ENCODE peak calls at places on chromosomes 1 and 21, in six cellular contexts. One of them, this sample, is unnamed. For H3K9me3, the result is how much of the 10 kb centered on the place peaks cover.

GRCh38 chr1:78500529-78500928 is 9.8 kb downstream of the PTGFR start:
- DNase-seq in heart left ventricle: no peak
- DNase-seq in AG04450: no peak
- DNase-seq in A549: no peak
- DNase-seq in ovary: no peak
- DNase-seq in right lobe of liver: no peak
- DNase-seq in this sample: no peak

GRCh38 chr1:96865731-96866684 is 144.4 kb downstream of the PTBP2 start:
- DNase-seq in A549: peak
- DNase-seq in AG04450: peak
- DNase-seq in heart left ventricle: no peak
- DNase-seq in right lobe of liver: no peak
- DNase-seq in ovary: no peak
- DNase-seq in this sample: no peak

GRCh38 chr1:37315236-37315870 is 159.0 kb upstream of the ZC3H12A start:
- DNase-seq in A549: no peak
- DNase-seq in AG04450: no peak
- DNase-seq in right lobe of liver: peak
- DNase-seq in heart left ventricle: no peak
- DNase-seq in ovary: no peak
- DNase-seq in this sample: no peak

GRCh38 chr1:154379301-154379700 is 25.8 kb upstream of the IL6R start:
- DNase-seq in A549: no peak
- DNase-seq in right lobe of liver: no peak
- DNase-seq in AG04450: no peak
- DNase-seq in ovary: no peak
- DNase-seq in heart left ventricle: no peak
- DNase-seq in this sample: no peak

GRCh38 chr1:97069312-97069711 is 347.7 kb downstream of the PTBP2 start:
- DNase-seq in AG04450: no peak
- DNase-seq in right lobe of liver: no peak
- DNase-seq in heart left ventricle: no peak
- DNase-seq in A549: no peak
- DNase-seq in ovary: no peak
- DNase-seq in this sample: no peak

GRCh38 chr21:46077674-46078101 is 20.2 kb upstream of the COL6A2 start:
- DNase-seq in right lobe of liver: peak
- DNase-seq in AG04450: no peak
- DNase-seq in ovary: no peak
- DNase-seq in heart left ventricle: peak
- DNase-seq in A549: no peak
- DNase-seq in this sample: peak

GRCh38 chr1:95168638-95169411 is 51.7 kb downstream of the TLCD4 start:
- DNase-seq in right lobe of liver: no peak
- DNase-seq in A549: peak
- DNase-seq in ovary: no peak
- DNase-seq in AG04450: no peak
- DNase-seq in heart left ventricle: no peak
- DNase-seq in this sample: no peak

GRCh38 chr1:197948926-197949899 is 32.0 kb downstream of the LHX9 start:
- DNase-seq in heart left ventricle: no peak
- DNase-seq in A549: no peak
- DNase-seq in right lobe of liver: no peak
- DNase-seq in AG04450: no peak
- DNase-seq in ovary: no peak
- DNase-seq in this sample: no peak

GRCh38 chr1:8817413-8818324 is at the start of gene RERE:
- DNase-seq in ovary: peak
- DNase-seq in right lobe of liver: peak
- DNase-seq in heart left ventricle: peak
- DNase-seq in A549: peak
- DNase-seq in AG04450: peak
- DNase-seq in this sample: peak

GRCh38 chr1:99173900-99174299 is 90.4 kb upstream of the PLPPR4 start:
- DNase-seq in right lobe of liver: no peak
- DNase-seq in A549: no peak
- DNase-seq in ovary: no peak
- DNase-seq in heart left ventricle: no peak
- DNase-seq in AG04450: no peak
- DNase-seq in this sample: no peak

GRCh38 chr21:42132183-42132582 is 61.1 kb downstream of the UMODL1 start:
- DNase-seq in ovary: no peak
- DNase-seq in A549: no peak
- DNase-seq in heart left ventricle: no peak
- DNase-seq in AG04450: no peak
- DNase-seq in right lobe of liver: no peak
- DNase-seq in this sample: no peak

DNA sequence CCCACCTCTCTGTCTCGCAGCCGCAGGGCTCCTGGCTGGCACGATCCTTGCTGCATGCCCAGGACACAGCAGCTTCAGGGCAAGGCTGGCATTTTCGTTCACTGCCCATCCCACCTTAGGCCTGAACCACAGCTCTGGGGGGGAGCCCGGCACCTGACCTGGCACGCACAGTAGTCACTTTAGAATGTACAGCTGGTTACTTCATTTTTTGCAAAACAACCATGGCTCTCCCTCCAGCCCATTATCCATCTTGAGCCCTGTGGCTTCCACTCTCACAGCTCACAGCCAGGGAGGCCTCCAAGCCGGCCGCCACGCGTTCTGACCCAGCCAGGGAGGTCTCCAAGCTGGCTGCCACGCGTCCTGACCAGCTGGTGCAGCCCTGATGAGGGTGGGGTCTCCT is 54.8 kb upstream of the ACTRT2 start:
- DNase-seq in A549: no peak
- DNase-seq in heart left ventricle: no peak
- DNase-seq in ovary: no peak
- DNase-seq in AG04450: no peak
- DNase-seq in right lobe of liver: peak
- DNase-seq in this sample: no peak
- H3K9me3 ChIP-seq in A549: under half
- H3K9me3 ChIP-seq in heart left ventricle: under half
- H3K9me3 ChIP-seq in ovary: under half
- H3K9me3 ChIP-seq in AG04450: half or more
- H3K9me3 ChIP-seq in right lobe of liver: under half
- H3K9me3 ChIP-seq in this sample: under half

GRCh38 chr1:109529895-109530456 is 9.7 kb upstream of the GPR61 start:
- DNase-seq in ovary: no peak
- DNase-seq in A549: no peak
- DNase-seq in AG04450: no peak
- DNase-seq in right lobe of liver: no peak
- DNase-seq in heart left ventricle: no peak
- DNase-seq in this sample: no peak
- H3K9me3 ChIP-seq in ovary: under half
- H3K9me3 ChIP-seq in A549: under half
- H3K9me3 ChIP-seq in AG04450: under half
- H3K9me3 ChIP-seq in right lobe of liver: under half
- H3K9me3 ChIP-seq in heart left ventricle: under half
- H3K9me3 ChIP-seq in this sample: under half

DNA sequence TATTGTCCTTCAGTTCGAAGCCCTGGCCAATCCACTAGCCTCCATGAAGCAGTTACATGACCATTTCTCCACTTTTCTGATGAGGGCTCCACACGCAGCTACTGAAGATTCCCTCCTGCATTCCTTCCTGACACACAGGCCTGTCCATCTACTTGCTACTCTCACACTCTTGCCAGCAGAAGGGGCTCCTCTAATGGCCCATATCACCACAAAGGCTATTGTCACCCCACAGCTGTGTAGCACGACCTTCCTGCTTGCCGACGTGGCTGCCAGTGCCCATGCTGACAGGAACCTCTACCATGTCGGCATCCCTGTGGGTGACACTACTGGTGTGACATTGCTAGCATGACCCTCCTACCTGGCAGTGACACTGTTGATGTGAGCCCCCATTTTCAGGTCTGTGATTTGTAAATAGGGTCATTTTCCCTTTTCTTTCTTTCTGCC is 1528.6 kb upstream of the TPTE start:
- DNase-seq in heart left ventricle: no peak
- DNase-seq in AG04450: no peak
- DNase-seq in right lobe of liver: no peak
- DNase-seq in A549: peak
- DNase-seq in ovary: no peak
- DNase-seq in this sample: peak
- H3K9me3 ChIP-seq in heart left ventricle: under half
- H3K9me3 ChIP-seq in AG04450: under half
- H3K9me3 ChIP-seq in right lobe of liver: under half
- H3K9me3 ChIP-seq in A549: under half
- H3K9me3 ChIP-seq in ovary: under half
- H3K9me3 ChIP-seq in this sample: under half

GRCh38 chr1:118986291-118986838 is 1.8 kb downstream of the TBX15 start:
- DNase-seq in heart left ventricle: no peak
- DNase-seq in right lobe of liver: no peak
- DNase-seq in AG04450: no peak
- DNase-seq in A549: no peak
- DNase-seq in ovary: no peak
- DNase-seq in this sample: no peak

GRCh38 chr1:118985611-118986290 is 2.4 kb downstream of the TBX15 start:
- DNase-seq in AG04450: no peak
- DNase-seq in A549: no peak
- DNase-seq in ovary: no peak
- DNase-seq in right lobe of liver: no peak
- DNase-seq in heart left ventricle: no peak
- DNase-seq in this sample: no peak

GRCh38 chr1:118984086-118984989 is 3.8 kb downstream of the TBX15 start:
- DNase-seq in ovary: no peak
- DNase-seq in AG04450: no peak
- DNase-seq in A549: no peak
- DNase-seq in right lobe of liver: no peak
- DNase-seq in heart left ventricle: no peak
- DNase-seq in this sample: no peak

GRCh38 chr1:118983558-118984021 is 4.6 kb downstream of the TBX15 start:
- DNase-seq in ovary: no peak
- DNase-seq in heart left ventricle: no peak
- DNase-seq in AG04450: no peak
- DNase-seq in right lobe of liver: no peak
- DNase-seq in A549: no peak
- DNase-seq in this sample: no peak

GRCh38 chr1:118984990-118985608 is 3.0 kb downstream of the TBX15 start:
- DNase-seq in right lobe of liver: no peak
- DNase-seq in AG04450: no peak
- DNase-seq in A549: no peak
- DNase-seq in ovary: no peak
- DNase-seq in heart left ventricle: no peak
- DNase-seq in this sample: no peak
- H3K9me3 ChIP-seq in right lobe of liver: under half
- H3K9me3 ChIP-seq in AG04450: under half
- H3K9me3 ChIP-seq in A549: under half
- H3K9me3 ChIP-seq in ovary: under half
- H3K9me3 ChIP-seq in heart left ventricle: under half
- H3K9me3 ChIP-seq in this sample: under half

DNA sequence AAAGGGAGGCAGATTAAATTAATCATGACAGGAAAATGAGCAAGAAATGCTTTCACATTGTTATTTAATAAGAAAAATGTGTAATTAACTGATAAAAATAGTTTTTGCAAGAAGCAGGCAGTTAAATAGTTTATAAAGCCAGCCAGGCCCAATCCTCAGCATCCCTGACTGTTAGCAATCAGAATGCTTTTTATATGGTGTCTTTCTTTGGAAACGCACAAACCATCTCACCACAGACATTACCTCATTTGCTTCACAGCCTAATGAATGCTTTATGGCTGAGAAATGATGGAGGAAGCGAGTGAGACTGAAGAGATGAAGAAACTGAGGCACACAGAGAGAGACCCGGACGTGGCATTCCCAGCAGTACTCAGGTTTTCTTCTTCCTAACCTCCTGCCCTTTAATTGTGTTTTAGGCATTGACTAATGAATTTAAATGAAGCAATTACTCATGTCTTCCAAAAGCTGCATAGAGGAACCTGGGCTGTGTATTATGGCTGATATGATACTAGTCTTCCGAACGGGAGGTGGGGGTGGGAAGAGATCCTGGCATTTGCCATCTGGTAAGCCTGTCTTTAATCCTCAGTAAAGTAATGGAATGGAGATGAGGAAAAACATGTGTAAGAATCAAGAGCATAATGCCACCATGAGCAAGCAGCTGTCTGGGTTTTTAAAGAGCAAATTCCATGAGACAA is 116.1 kb upstream of the LMO4 start:
- DNase-seq in right lobe of liver: no peak
- DNase-seq in AG04450: no peak
- DNase-seq in ovary: no peak
- DNase-seq in A549: no peak
- DNase-seq in heart left ventricle: no peak
- DNase-seq in this sample: no peak
- H3K9me3 ChIP-seq in right lobe of liver: under half
- H3K9me3 ChIP-seq in AG04450: under half
- H3K9me3 ChIP-seq in ovary: under half
- H3K9me3 ChIP-seq in A549: under half
- H3K9me3 ChIP-seq in heart left ventricle: under half
- H3K9me3 ChIP-seq in this sample: under half